ENCODE peak calls at places on chromosomes 3 and 15, in seven cellular contexts. O is GM12892, G is SK-N-SH, T is GM12878, M is GM12891, Z is H1, Y is K562. Q is an unnamed sample.

GRCh38 chr15:73697033-73697467 is 12.9 kb downstream of the CD276 start:
- DNase-seq in O (peak), G (peak), T (peak), M (peak), Z (no peak), Y (peak), Q (no peak)

GRCh38 chr3:142501004-142501926 is 53.4 kb upstream of the XRN1 start:
- DNase-seq in O (no peak), G (no peak), T (no peak), M (no peak), Z (no peak), Y (no peak), Q (no peak)

GRCh38 chr3:30649572-30650310 is 43.3 kb downstream of the TGFBR2 start:
- DNase-seq in O (no peak), G (no peak), T (no peak), M (no peak), Z (no peak), Y (no peak), Q (no peak)

GRCh38 chr15:40150163-40150925 is 10.5 kb upstream of the BUB1B start:
- DNase-seq in O (no peak), G (no peak), T (no peak), M (no peak), Z (no peak), Y (no peak), Q (peak)

GRCh38 chr3:159548675-159549335 is 439.8 kb upstream of the IL12A start:
- DNase-seq in O (no peak), G (no peak), T (no peak), M (no peak), Z (no peak), Y (no peak), Q (no peak)

GRCh38 chr3:182592747-182593146 is 200.6 kb upstream of the ATP11B start:
- DNase-seq in O (no peak), G (no peak), T (no peak), M (no peak), Z (no peak), Y (no peak), Q (no peak)

GRCh38 chr3:124032351-124032880 is 40.5 kb upstream of the ROPN1 start:
- DNase-seq in O (no peak), G (peak), T (no peak), M (no peak), Z (no peak), Y (peak), Q (no peak)

GRCh38 chr3:14592836-14593235 is 52.7 kb upstream of the GRIP2 start:
- DNase-seq in O (no peak), G (no peak), T (no peak), M (no peak), Z (no peak), Y (no peak), Q (no peak)

GRCh38 chr3:32886296-32886695 is 65.1 kb upstream of the CCR4 start:
- DNase-seq in O (no peak), G (no peak), T (no peak), M (no peak), Z (no peak), Y (no peak), Q (no peak)

GRCh38 chr15:94875550-94875949 is 644.2 kb downstream of the MCTP2 start:
- DNase-seq in O (no peak), G (no peak), T (no peak), M (no peak), Z (no peak), Y (no peak), Q (no peak)

GRCh38 chr15:40437754-40438687 is 2.7 kb upstream of the BAHD1 start:
- DNase-seq in O (no peak), G (no peak), T (no peak), M (no peak), Z (peak), Y (peak), Q (no peak)

GRCh38 chr3:25507811-25508210 is 79.7 kb downstream of the RARB start:
- DNase-seq in O (no peak), G (no peak), T (no peak), M (no peak), Z (no peak), Y (no peak), Q (no peak)

GRCh38 chr3:133531981-133532380 is 41.5 kb upstream of the CDV3 start:
- DNase-seq in O (no peak), G (no peak), T (no peak), M (no peak), Z (no peak), Y (no peak), Q (no peak)

GRCh38 chr3:188123170-188123920 is 30.6 kb upstream of the LPP start:
- DNase-seq in O (no peak), G (no peak), T (no peak), M (no peak), Z (no peak), Y (no peak), Q (peak)

GRCh38 chr15:29568840-29569532 is 253.3 kb downstream of the TJP1 start:
- DNase-seq in O (no peak), G (peak), T (no peak), M (no peak), Z (no peak), Y (no peak), Q (peak)

GRCh38 chr3:157335677-157336076 is 101.0 kb upstream of the PTX3 start:
- DNase-seq in O (no peak), G (no peak), T (no peak), M (no peak), Z (no peak), Y (no peak), Q (no peak)

GRCh38 chr15:28021281-28022039 is 77.7 kb downstream of the OCA2 start:
- DNase-seq in O (no peak), G (peak), T (no peak), M (no peak), Z (peak), Y (peak), Q (peak)

GRCh38 chr3:174002543-174002942 is 605.0 kb downstream of the NLGN1 start:
- DNase-seq in O (no peak), G (no peak), T (no peak), M (no peak), Z (no peak), Y (no peak), Q (peak)

GRCh38 chr3:151203053-151203420 is at the start of gene GPR171:
- DNase-seq in O (no peak), G (no peak), T (peak), M (no peak), Z (no peak), Y (no peak), Q (no peak)

GRCh38 chr3:144482876-144483275 is 511.3 kb downstream of the DIPK2A start:
- DNase-seq in O (no peak), G (no peak), T (no peak), M (no peak), Z (no peak), Y (no peak), Q (no peak)

GRCh38 chr15:81516012-81516411 is 142.0 kb upstream of the TMC3 start:
- DNase-seq in O (no peak), G (no peak), T (no peak), M (no peak), Z (no peak), Y (no peak), Q (no peak)

GRCh38 chr3:12679468-12679867 is 15.6 kb upstream of the RAF1 start:
- DNase-seq in O (no peak), G (peak), T (no peak), M (no peak), Z (no peak), Y (no peak), Q (peak)

GRCh38 chr15:60370804-60371700 is 26.7 kb downstream of the ANXA2 start:
- DNase-seq in O (no peak), G (no peak), T (no peak), M (no peak), Z (no peak), Y (no peak), Q (peak)

GRCh38 chr15:96336643-96337353 is 6.3 kb downstream of the NR2F2 start:
- DNase-seq in O (no peak), G (no peak), T (no peak), M (no peak), Z (no peak), Y (peak), Q (peak)

GRCh38 chr15:38699633-38700230 is 135.1 kb upstream of the RASGRP1 start:
- DNase-seq in O (peak), G (peak), T (no peak), M (peak), Z (peak), Y (peak), Q (peak)

GRCh38 chr3:129892857-129893615 is 475 bp downstream of the TMCC1 start:
- DNase-seq in O (peak), G (peak), T (peak), M (peak), Z (peak), Y (peak), Q (peak)

GRCh38 chr15:53536479-53537120 is 222.9 kb downstream of the WDR72 start:
- DNase-seq in O (no peak), G (no peak), T (no peak), M (no peak), Z (no peak), Y (no peak), Q (peak)

GRCh38 chr15:100728371-100729201 is 126.2 kb downstream of the ASB7 start:
- DNase-seq in O (no peak), G (peak), T (no peak), M (no peak), Z (peak), Y (no peak), Q (no peak)

GRCh38 chr3:124504332-124505059 is 225.8 kb upstream of the UMPS start:
- DNase-seq in O (no peak), G (no peak), T (no peak), M (no peak), Z (no peak), Y (no peak), Q (no peak)

GRCh38 chr15:78934063-78935023 is 10.5 kb downstream of the CTSH start:
- DNase-seq in O (no peak), G (no peak), T (no peak), M (no peak), Z (no peak), Y (no peak), Q (no peak)

GRCh38 chr15:39194431-39194830 is 386.4 kb upstream of the THBS1 start:
- DNase-seq in O (no peak), G (no peak), T (no peak), M (no peak), Z (no peak), Y (no peak), Q (no peak)

GRCh38 chr3:132246212-132246611 is 71.0 kb upstream of the ACP3 start:
- DNase-seq in O (no peak), G (no peak), T (no peak), M (no peak), Z (no peak), Y (no peak), Q (no peak)
- TF ChIP-seq TAF1 in O (no peak), G (no peak), T (no peak), M (no peak), Z (no peak), Y (no peak), Q (no peak)

DNA sequence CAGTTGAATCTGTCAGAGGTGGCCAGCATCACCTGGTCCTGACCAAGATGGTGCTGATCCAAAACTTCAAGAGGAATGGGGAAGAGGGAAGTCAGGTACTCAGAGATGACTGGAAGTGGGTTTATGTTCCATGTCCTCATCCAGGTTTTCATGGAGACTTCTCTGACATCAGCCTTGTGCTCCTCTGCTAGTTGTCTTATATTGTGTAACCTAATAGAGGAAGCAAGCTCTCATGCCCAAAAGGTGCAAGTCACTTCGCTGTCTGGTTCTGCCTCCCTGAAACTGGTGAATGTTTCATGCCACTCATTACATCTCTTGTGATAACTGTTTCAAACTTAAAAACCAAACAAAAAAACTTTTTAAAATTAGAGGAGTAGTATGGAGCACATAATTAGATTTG is 127.2 kb upstream of the MANF start:
- DNase-seq in O (no peak), G (no peak), T (no peak), M (no peak), Z (no peak), Y (no peak), Q (no peak)
- TF ChIP-seq TAF1 in O (no peak), G (no peak), T (no peak), M (no peak), Z (no peak), Y (no peak), Q (no peak)

GRCh38 chr3:112472676-112473075 is 26.6 kb downstream of the BTLA start:
- DNase-seq in O (no peak), G (no peak), T (no peak), M (no peak), Z (no peak), Y (no peak), Q (no peak)
- TF ChIP-seq TAF1 in O (no peak), G (no peak), T (no peak), M (no peak), Z (no peak), Y (no peak), Q (no peak)

GRCh38 chr15:48177875-48178611 is at the start of gene MYEF2:
- DNase-seq in O (peak), G (peak), T (peak), M (peak), Z (peak), Y (peak), Q (peak)

GRCh38 chr15:48185527-48185926 is 5.9 kb upstream of the CTXN2 start:
- DNase-seq in O (no peak), G (no peak), T (no peak), M (no peak), Z (no peak), Y (no peak), Q (no peak)

GRCh38 chr15:48178612-48178931 is 477 bp upstream of the MYEF2 start:
- DNase-seq in O (no peak), G (no peak), T (no peak), M (no peak), Z (no peak), Y (no peak), Q (no peak)

GRCh38 chr15:48186271-48186670 is 5.2 kb upstream of the CTXN2 start:
- DNase-seq in O (no peak), G (peak), T (no peak), M (no peak), Z (no peak), Y (no peak), Q (no peak)

DNA sequence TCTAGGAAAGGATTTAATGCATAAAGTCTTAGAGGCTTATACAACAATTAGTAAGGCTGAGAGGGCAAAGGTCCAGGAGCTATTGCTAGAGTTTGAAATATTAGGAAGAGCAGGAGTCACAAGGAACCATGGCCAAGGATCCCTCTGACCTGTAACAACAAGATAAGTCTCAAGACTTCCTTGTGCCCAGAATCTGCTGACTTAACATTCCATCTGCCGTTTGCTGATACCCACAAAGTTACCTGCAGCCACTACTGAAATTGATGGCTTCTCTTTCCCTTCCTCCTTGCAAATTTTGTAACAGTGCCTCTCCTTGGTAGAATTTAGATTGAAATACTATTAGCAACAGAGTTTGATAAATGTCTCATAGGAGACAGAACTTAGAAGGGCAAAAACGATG is 4.7 kb upstream of the MYEF2 start:
- DNase-seq in O (no peak), G (no peak), T (no peak), M (no peak), Z (no peak), Y (no peak), Q (no peak)
- TF ChIP-seq TAF1 in O (no peak), G (no peak), T (no peak), M (no peak), Z (no peak), Y (no peak), Q (no peak)

GRCh38 chr3:43298292-43298691 is 12.0 kb downstream of the SNRK start:
- DNase-seq in O (no peak), G (no peak), T (no peak), M (no peak), Z (no peak), Y (no peak), Q (no peak)

GRCh38 chr3:43294975-43295374 is 8.6 kb downstream of the SNRK start:
- DNase-seq in O (no peak), G (no peak), T (no peak), M (no peak), Z (no peak), Y (no peak), Q (peak)

GRCh38 chr3:43298761-43299160 is 12.4 kb downstream of the SNRK start:
- DNase-seq in O (no peak), G (no peak), T (no peak), M (no peak), Z (no peak), Y (no peak), Q (no peak)

GRCh38 chr3:43291546-43291945 is 5.2 kb downstream of the SNRK start:
- DNase-seq in O (no peak), G (no peak), T (no peak), M (no peak), Z (no peak), Y (no peak), Q (no peak)

GRCh38 chr3:43296565-43296964 is 10.2 kb downstream of the SNRK start:
- DNase-seq in O (no peak), G (no peak), T (no peak), M (no peak), Z (no peak), Y (peak), Q (no peak)
- TF ChIP-seq TAF1 in O (no peak), G (no peak), T (no peak), M (no peak), Z (no peak), Y (no peak), Q (no peak)

DNA sequence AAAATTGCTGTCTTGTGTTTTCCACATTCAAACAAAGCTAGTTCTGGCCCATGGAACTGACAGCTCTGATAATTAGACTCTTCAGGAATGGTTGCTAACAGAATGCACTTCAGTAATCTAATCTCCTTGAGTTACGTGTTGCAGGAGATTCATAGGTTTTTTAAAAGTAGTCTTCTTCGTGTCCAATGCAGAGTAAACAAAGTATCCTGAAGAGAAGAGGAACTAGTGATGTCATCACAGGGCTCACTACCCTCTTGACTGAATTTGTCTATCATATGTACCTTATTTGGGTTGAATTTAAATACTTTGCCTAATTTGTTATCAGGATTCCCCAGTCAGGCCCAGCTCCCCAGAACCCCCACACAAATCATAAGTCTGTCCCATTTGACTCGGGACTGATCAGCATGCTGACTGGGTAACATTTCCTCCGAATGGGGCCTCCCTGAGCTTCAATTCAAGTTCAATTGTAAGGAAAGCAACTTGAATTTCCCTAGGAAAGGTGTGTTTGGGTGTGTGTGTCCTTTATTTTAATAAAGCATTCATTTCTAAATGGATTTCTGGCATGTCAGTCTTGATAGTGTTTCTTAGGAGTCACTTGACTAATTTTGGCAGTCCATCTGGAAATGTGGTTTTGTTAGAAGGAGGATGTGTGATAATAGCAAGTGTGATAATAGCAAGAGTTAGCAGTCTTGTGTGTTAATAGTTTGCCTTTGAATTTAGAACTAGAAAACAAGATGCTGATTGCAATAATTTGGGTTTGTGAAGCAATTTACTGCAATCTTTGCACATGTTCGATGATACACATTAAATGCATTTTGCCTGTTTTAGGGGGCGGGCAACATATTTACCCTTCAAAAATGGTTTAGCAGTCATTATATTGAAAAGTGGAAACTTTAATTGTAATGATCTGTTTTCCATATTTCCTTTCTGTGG is 21.9 kb downstream of the OXNAD1 start:
- DNase-seq in O (no peak), G (no peak), T (no peak), M (no peak), Z (no peak), Y (no peak), Q (no peak)
- TF ChIP-seq TAF1 in O (no peak), G (no peak), T (no peak), M (no peak), Z (no peak), Y (no peak), Q (no peak)

DNA sequence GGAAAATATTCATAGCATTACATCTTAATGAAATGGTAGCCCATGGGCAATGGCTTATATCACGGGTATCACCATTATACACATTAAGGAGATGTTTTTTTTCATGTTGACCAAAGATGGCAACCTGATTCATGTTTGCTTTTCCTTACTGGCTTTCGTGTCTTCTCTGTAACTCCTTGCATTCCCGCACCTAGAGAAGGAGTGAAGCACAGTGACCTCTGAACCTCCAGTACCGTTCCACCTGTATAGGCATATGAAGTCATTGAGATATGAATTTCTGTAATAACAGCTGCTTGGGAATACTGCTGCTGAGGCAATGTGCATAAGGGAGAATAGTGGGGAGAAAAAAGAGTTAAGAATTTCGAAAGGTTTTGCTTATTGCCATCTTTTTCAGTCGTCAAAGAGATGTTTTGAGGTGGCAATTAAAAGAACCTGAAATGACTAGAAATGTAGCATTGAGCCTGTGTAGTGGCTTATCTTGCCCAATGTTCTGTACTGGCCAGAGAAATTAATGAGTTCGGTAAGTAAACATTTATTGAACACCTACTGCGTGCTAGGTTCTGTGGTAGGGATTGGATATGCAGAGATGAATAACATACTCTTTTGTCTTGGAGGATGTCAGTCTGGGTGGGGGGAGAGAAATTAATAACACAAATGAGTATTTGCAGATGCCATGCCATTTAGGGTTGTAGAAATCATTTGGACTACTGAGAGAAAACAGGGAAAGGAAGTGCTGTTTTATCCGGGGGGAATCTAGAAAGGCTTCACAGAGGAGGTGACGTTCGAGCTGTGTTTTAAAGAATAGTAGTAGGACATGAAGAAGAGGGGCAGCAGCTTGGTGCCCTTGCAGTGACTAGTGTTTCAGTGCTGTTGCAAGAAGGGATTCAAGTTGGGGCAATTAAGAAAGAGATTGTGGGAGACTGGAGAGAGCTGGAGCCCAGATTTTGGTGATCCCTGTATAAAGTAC is 2.5 kb downstream of the FEM1B start:
- DNase-seq in O (no peak), G (no peak), T (no peak), M (no peak), Z (no peak), Y (peak), Q (no peak)
- TF ChIP-seq TAF1 in O (no peak), G (no peak), T (no peak), M (no peak), Z (no peak), Y (no peak), Q (no peak)

GRCh38 chr3:68943753-68944500 is 11.6 kb upstream of the TAFA4 start:
- DNase-seq in O (no peak), G (no peak), T (no peak), M (no peak), Z (no peak), Y (no peak), Q (peak)
- TF ChIP-seq TAF1 in O (no peak), G (no peak), T (no peak), M (no peak), Z (no peak), Y (no peak), Q (no peak)

Q was measured in HepG2.